ENCODE peak calls at places on chromosomes 12 and 14, in four cellular contexts. Z is HepG2, R is glomerular endothelial cell, P is midbrain. X is an unnamed sample.

GRCh38 chr14:94100847-94101246 is 9.7 kb upstream of the IFI27 start:
- DNase-seq in R (no peak), P (no peak), Z (no peak), X (no peak)

GRCh38 chr12:104276192-104277131 is 27.1 kb upstream of the EID3 start:
- DNase-seq in R (no peak), P (no peak), Z (no peak), X (peak)

GRCh38 chr12:77571768-77572167 is 258.9 kb upstream of the NAV3 start:
- DNase-seq in Z (no peak), R (no peak), P (no peak), X (no peak)

GRCh38 chr14:65412881-65413738 is 580 bp downstream of the FUT8 start:
- DNase-seq in Z (peak), R (no peak), P (peak), X (peak)

GRCh38 chr12:12882288-12882687 is 9.1 kb upstream of the GPRC5A start:
- DNase-seq in R (no peak), P (no peak), Z (no peak), X (no peak)

GRCh38 chr12:18224745-18225144 is 36.6 kb upstream of the PIK3C2G start:
- DNase-seq in P (peak), R (no peak), Z (peak), X (peak)

GRCh38 chr12:8638951-8639350 is 23.7 kb downstream of the MFAP5 start:
- DNase-seq in Z (no peak), P (no peak), R (no peak), X (no peak)

GRCh38 chr12:124759841-124760508 is 103.7 kb downstream of the SCARB1 start:
- DNase-seq in Z (no peak), R (no peak), P (peak), X (peak)

GRCh38 chr14:70013269-70013873 is 134.2 kb downstream of the SMOC1 start:
- DNase-seq in R (no peak), Z (peak), P (peak), X (no peak)

GRCh38 chr12:54033106-54033979 is 493 bp downstream of the HOXC5 start:
- DNase-seq in P (no peak), Z (peak), R (no peak), X (no peak)

GRCh38 chr14:82720931-82721330 is 1187.3 kb upstream of the SEL1L start:
- DNase-seq in Z (no peak), P (no peak), R (no peak), X (no peak)

X was measured in Ammon's horn.